ENCODE peak calls at places on chromosomes 12 and 14, in four cellular contexts. O is K562, B is GM12878, Z is HepG2. S is an unnamed sample.

GRCh38 chr14:32939254-32940065 is 781 bp downstream of the NPAS3 start:
- DNase-seq in Z (no peak), B (no peak), O (no peak), S (no peak)

GRCh38 chr14:69087061-69087461 is 65.9 kb downstream of the DCAF5 start:
- DNase-seq in O (no peak), Z (no peak), B (no peak), S (no peak)

GRCh38 chr12:106994579-106995220 is 7.8 kb upstream of the MTERF2 start:
- DNase-seq in O (no peak), B (no peak), Z (no peak), S (no peak)

GRCh38 chr14:34502826-34503225 is 36.7 kb downstream of the EAPP start:
- DNase-seq in Z (no peak), O (no peak), B (no peak), S (no peak)

GRCh38 chr12:26896913-26897312 is 40.9 kb downstream of the INTS13 start:
- DNase-seq in O (no peak), Z (no peak), B (no peak), S (no peak)

GRCh38 chr12:24838531-24838950 is 110.4 kb downstream of the BCAT1 start:
- DNase-seq in B (peak; percentile 84), Z (no peak), O (no peak), S (no peak)

GRCh38 chr14:92877757-92878431 is 45.1 kb upstream of the CHGA start:
- DNase-seq in O (no peak), B (no peak), Z (peak; percentile 48), S (no peak)

GRCh38 chr12:43291516-43291915 is 260.5 kb downstream of the ADAMTS20 start:
- DNase-seq in B (no peak), Z (no peak), O (no peak), S (no peak)

GRCh38 chr14:38336298-38336697 is 80.4 kb upstream of the CLEC14A start:
- DNase-seq in Z (no peak), O (no peak), B (no peak), S (no peak)

GRCh38 chr12:132284071-132284492 is 45.3 kb downstream of the GALNT9 start:
- DNase-seq in O (no peak), Z (no peak), B (no peak), S (no peak)

GRCh38 chr12:64670856-64671639 is 60.8 kb downstream of the RASSF3 start:
- DNase-seq in B (no peak), Z (no peak), O (no peak), S (no peak)

GRCh38 chr14:97185186-97185585 is 388.0 kb downstream of the VRK1 start:
- DNase-seq in O (no peak), Z (no peak), B (no peak), S (no peak)

GRCh38 chr14:106501898-106502297 is 975.5 kb downstream of the TMEM121 start:
- DNase-seq in Z (no peak), B (no peak), O (no peak), S (no peak)

GRCh38 chr14:30045720-30046119 is 118.1 kb upstream of the PRKD1 start:
- DNase-seq in Z (no peak), O (no peak), B (no peak), S (no peak)

GRCh38 chr12:123029550-123029949 is 49.1 kb downstream of the ARL6IP4 start:
- DNase-seq in B (no peak), Z (no peak), O (no peak), S (no peak)

GRCh38 chr14:61561657-61562276 is 133.5 kb upstream of the HIF1A start:
- DNase-seq in O (peak; percentile 11), Z (peak; percentile 94), B (no peak), S (no peak)

GRCh38 chr12:92496790-92497189 is 206.0 kb upstream of the PLEKHG7 start:
- DNase-seq in O (no peak), B (peak; percentile 90), Z (no peak), S (no peak)

GRCh38 chr12:51379571-51379970 is 11.6 kb downstream of the GALNT6 start:
- DNase-seq in Z (no peak), B (no peak), O (no peak), S (no peak)

GRCh38 chr12:120136093-120136770 is 19.7 kb upstream of the RAB35 start:
- DNase-seq in Z (no peak), B (no peak), O (no peak), S (no peak)

GRCh38 chr14:95458459-95458858 is 58.0 kb downstream of the SYNE3 start:
- DNase-seq in B (no peak), O (no peak), Z (no peak), S (no peak)

GRCh38 chr12:64825143-64826011 is 930 bp downstream of the TBC1D30 start:
- DNase-seq in Z (no peak), O (no peak), B (no peak), S (peak; percentile 70)

GRCh38 chr12:86948851-86949250 is 692.7 kb upstream of the MGAT4C start:
- DNase-seq in Z (no peak), B (no peak), O (no peak), S (no peak)

GRCh38 chr12:125070661-125071390 is 5.6 kb downstream of the AACS start:
- DNase-seq in B (no peak), Z (no peak), O (no peak), S (no peak)

GRCh38 chr12:104219908-104220404 is 4.4 kb downstream of the TXNRD1 start:
- DNase-seq in O (peak; percentile 25), Z (peak; percentile 69), B (no peak), S (no peak)

GRCh38 chr12:92360543-92360942 is 214.9 kb upstream of the BTG1 start:
- DNase-seq in Z (no peak), B (no peak), O (no peak), S (no peak)

GRCh38 chr12:90290980-90291975 is 582.6 kb upstream of the ATP2B1 start:
- DNase-seq in B (no peak), O (no peak), Z (no peak), S (no peak)

GRCh38 chr14:54603362-54603761 is 36.4 kb downstream of the SAMD4A start:
- DNase-seq in B (no peak), Z (no peak), O (no peak), S (no peak)

DNA sequence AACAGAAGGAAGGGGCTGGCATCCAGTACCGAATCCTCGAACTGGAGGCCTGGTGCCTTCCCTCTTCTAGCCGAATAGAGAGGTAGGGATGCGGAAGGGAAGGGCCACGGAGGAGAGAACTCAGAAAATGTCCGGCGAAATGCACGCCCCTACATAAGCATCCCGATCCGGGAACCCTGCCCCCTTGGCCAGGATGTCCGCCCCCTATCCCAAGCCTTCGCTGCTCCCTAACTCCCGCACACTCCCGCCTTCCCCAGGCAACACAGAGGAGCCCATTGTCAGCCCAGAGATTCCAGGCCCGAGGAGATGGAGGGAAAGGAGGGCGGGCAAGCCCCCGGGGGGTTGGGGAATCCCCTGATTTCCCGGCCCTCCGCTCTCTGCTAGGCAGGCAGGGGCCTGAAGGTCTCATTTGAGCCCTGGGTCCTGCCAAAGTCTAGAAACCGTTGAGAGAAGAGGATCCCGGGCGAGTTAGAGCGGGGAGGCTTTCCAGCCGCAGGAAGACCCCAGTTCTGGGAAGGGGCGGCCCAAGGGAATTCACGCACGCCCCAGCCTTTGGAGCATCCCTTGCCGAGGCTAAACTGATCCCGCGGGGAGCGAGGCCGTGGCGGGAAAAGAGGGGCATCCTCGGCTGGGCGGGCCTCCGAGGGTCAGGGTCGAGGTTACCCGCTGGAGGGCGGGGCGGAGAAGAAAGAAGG is 569 bp upstream of the ARHGEF40 start:
- DNase-seq in B (no peak), Z (peak; percentile 85), O (no peak), S (no peak)
- TF ChIP-seq CBX5 in B (no peak), Z (no peak), O (no peak), S (no peak)

GRCh38 chr14:31232081-31232480 is 24.5 kb upstream of the HECTD1 start:
- DNase-seq in O (no peak), B (no peak), Z (no peak), S (no peak)

GRCh38 chr14:31228533-31228932 is 20.9 kb upstream of the HECTD1 start:
- DNase-seq in O (no peak), B (no peak), Z (no peak), S (no peak)

GRCh38 chr14:31229638-31230229 is 22.1 kb upstream of the HECTD1 start:
- DNase-seq in B (no peak), Z (peak; percentile 100), O (peak; percentile 69), S (peak; percentile 51)

GRCh38 chr14:31230559-31230958 is 23.0 kb upstream of the HECTD1 start:
- DNase-seq in B (no peak), Z (no peak), O (no peak), S (no peak)

DNA sequence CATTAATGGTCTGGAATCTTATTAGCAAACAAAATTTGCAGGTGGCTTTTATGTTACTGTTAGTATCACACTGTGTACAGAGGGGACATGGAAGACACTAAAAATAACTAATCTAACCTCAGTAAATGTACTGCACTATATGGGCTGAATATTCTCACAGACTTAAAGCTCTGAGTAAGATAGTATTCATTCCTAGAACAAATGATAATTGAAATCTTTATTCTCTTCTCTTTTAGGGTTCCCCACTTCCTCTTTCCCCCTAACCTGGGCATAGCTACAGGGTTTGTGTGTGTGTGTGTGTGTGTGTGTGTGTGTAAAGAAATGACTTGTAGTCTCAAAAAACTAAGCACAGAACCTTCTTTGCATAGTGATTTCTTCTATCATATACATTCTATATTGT is 21.4 kb upstream of the HECTD1 start:
- DNase-seq in O (no peak), B (no peak), Z (no peak), S (no peak)
- H2AFZ ChIP-seq in O (peak overlapping the region; percentile 72), B (no peak overlapping the region), Z (peak overlapping the region; percentile 38), S (no peak overlapping the region)

GRCh38 chr12:3157581-3158328 is 80.6 kb downstream of the TSPAN9 start:
- DNase-seq in Z (no peak), B (no peak), O (no peak), S (no peak)
- TF ChIP-seq CBX5 in Z (no peak), B (no peak), O (no peak), S (no peak)

GRCh38 chr12:6280053-6280469 is 30.4 kb upstream of the PLEKHG6 start:
- DNase-seq in Z (peak; percentile 93), O (no peak), B (no peak), S (no peak)

GRCh38 chr12:6277982-6278438 is 32.5 kb upstream of the PLEKHG6 start:
- DNase-seq in Z (no peak), B (no peak), O (no peak), S (no peak)

GRCh38 chr12:6279631-6280030 is 30.9 kb upstream of the PLEKHG6 start:
- DNase-seq in O (no peak), Z (no peak), B (no peak), S (no peak)

GRCh38 chr12:6278439-6279255 is 31.8 kb upstream of the PLEKHG6 start:
- DNase-seq in O (peak; percentile 92), Z (peak; percentile 69), B (no peak), S (peak; percentile 39)

GRCh38 chr12:6279256-6279628 is 31.2 kb upstream of the PLEKHG6 start:
- DNase-seq in O (no peak), B (no peak), Z (no peak), S (no peak)
- H2AFZ ChIP-seq in O (no peak overlapping the region), B (no peak overlapping the region), Z (no peak overlapping the region), S (no peak overlapping the region)

GRCh38 chr12:111599459-111600295 is 562 bp upstream of the ATXN2 start:
- DNase-seq in B (peak; percentile 51), O (peak; percentile 94), Z (peak; percentile 81), S (peak; percentile 96)
- TF ChIP-seq CBX5 in B (no peak), O (no peak), Z (peak; percentile 31), S (no peak)

S was measured in H1.